ENCODE peak calls at places on chromosome 1, in nine cellular contexts. One of them, this sample, is unnamed.

GRCh38 chr1:208190784-208191183 is 53.4 kb downstream of the PLXNA2 start:
- DNase-seq in hepatocyte: no peak
- DNase-seq in fibroblast of pulmonary artery: no peak
- DNase-seq in upper lobe of right lung: no peak
- DNase-seq in dorsolateral prefrontal cortex: no peak
- DNase-seq in adrenal gland: no peak
- DNase-seq in kidney epithelial cell: no peak
- DNase-seq in fibroblast of lung: no peak
- DNase-seq in Peyer's patch: no peak
- DNase-seq in this sample: no peak

GRCh38 chr1:203408485-203409229 is 57.7 kb upstream of the FMOD start:
- DNase-seq in adrenal gland: peak; percentile 86
- DNase-seq in fibroblast of pulmonary artery: peak; percentile 78
- DNase-seq in dorsolateral prefrontal cortex: peak; percentile 88
- DNase-seq in hepatocyte: peak; percentile 73
- DNase-seq in Peyer's patch: peak; percentile 88
- DNase-seq in kidney epithelial cell: peak; percentile 14
- DNase-seq in fibroblast of lung: peak; percentile 89
- DNase-seq in upper lobe of right lung: no peak
- DNase-seq in this sample: no peak

GRCh38 chr1:156052862-156053769 is 482 bp downstream of the UBQLN4 start:
- DNase-seq in Peyer's patch: peak; percentile 68
- DNase-seq in kidney epithelial cell: no peak
- DNase-seq in fibroblast of lung: peak; percentile 72
- DNase-seq in hepatocyte: peak; percentile 90
- DNase-seq in adrenal gland: peak; percentile 53
- DNase-seq in upper lobe of right lung: peak; percentile 83
- DNase-seq in dorsolateral prefrontal cortex: peak; percentile 56
- DNase-seq in fibroblast of pulmonary artery: peak; percentile 75
- DNase-seq in this sample: peak; percentile 79

GRCh38 chr1:228416217-228416971 is at the start of gene TRIM17:
- DNase-seq in adrenal gland: no peak
- DNase-seq in fibroblast of lung: no peak
- DNase-seq in Peyer's patch: no peak
- DNase-seq in dorsolateral prefrontal cortex: no peak
- DNase-seq in upper lobe of right lung: no peak
- DNase-seq in kidney epithelial cell: no peak
- DNase-seq in hepatocyte: peak; percentile 77
- DNase-seq in fibroblast of pulmonary artery: no peak
- DNase-seq in this sample: peak; percentile 60

GRCh38 chr1:27726173-27726793 is 522 bp downstream of the FAM76A start:
- DNase-seq in fibroblast of pulmonary artery: peak; percentile 46
- DNase-seq in Peyer's patch: no peak
- DNase-seq in fibroblast of lung: peak; percentile 23
- DNase-seq in upper lobe of right lung: peak; percentile 85
- DNase-seq in dorsolateral prefrontal cortex: peak; percentile 38
- DNase-seq in kidney epithelial cell: no peak
- DNase-seq in adrenal gland: peak; percentile 60
- DNase-seq in hepatocyte: peak; percentile 66
- DNase-seq in this sample: peak; percentile 41

GRCh38 chr1:79982218-79982617 is 975.7 kb upstream of the ADGRL4 start:
- DNase-seq in Peyer's patch: no peak
- DNase-seq in adrenal gland: peak; percentile 89
- DNase-seq in hepatocyte: peak; percentile 36
- DNase-seq in fibroblast of lung: peak; percentile 99
- DNase-seq in fibroblast of pulmonary artery: peak; percentile 97
- DNase-seq in kidney epithelial cell: no peak
- DNase-seq in dorsolateral prefrontal cortex: no peak
- DNase-seq in upper lobe of right lung: peak; percentile 66
- DNase-seq in this sample: no peak

GRCh38 chr1:4868521-4868920 is 214.1 kb downstream of the AJAP1 start:
- DNase-seq in adrenal gland: no peak
- DNase-seq in fibroblast of lung: no peak
- DNase-seq in fibroblast of pulmonary artery: no peak
- DNase-seq in upper lobe of right lung: no peak
- DNase-seq in kidney epithelial cell: no peak
- DNase-seq in hepatocyte: no peak
- DNase-seq in Peyer's patch: no peak
- DNase-seq in dorsolateral prefrontal cortex: no peak
- DNase-seq in this sample: no peak

GRCh38 chr1:103514920-103515503 is 10.5 kb upstream of the RNPC3 start:
- DNase-seq in dorsolateral prefrontal cortex: no peak
- DNase-seq in fibroblast of pulmonary artery: peak; percentile 80
- DNase-seq in upper lobe of right lung: no peak
- DNase-seq in adrenal gland: peak; percentile 19
- DNase-seq in hepatocyte: peak; percentile 54
- DNase-seq in kidney epithelial cell: no peak
- DNase-seq in Peyer's patch: no peak
- DNase-seq in fibroblast of lung: peak; percentile 76
- DNase-seq in this sample: no peak

DNA sequence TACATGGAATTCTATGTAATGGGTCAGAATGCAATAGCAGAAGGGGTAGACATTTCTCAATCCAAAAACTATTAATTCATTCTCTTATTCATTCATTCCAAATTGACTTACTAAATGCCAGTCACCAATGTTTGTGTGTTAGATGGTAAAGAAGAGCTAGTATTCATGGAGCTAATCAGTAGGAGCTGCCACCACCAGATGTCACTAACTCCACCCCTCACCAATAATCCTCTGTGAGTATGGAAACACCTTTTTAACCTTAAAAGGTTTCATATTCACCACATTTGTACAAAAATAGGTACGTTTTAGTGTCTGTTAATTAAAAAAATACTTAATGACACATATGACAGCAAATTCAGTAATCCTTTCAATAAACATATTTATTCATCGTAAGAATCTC is 131.8 kb upstream of the PKN2 start:
- DNase-seq in adrenal gland: no peak
- DNase-seq in fibroblast of lung: no peak
- DNase-seq in dorsolateral prefrontal cortex: no peak
- DNase-seq in fibroblast of pulmonary artery: no peak
- DNase-seq in kidney epithelial cell: no peak
- DNase-seq in upper lobe of right lung: no peak
- DNase-seq in Peyer's patch: no peak
- DNase-seq in hepatocyte: no peak
- DNase-seq in this sample: no peak
- TF ChIP-seq CTCF in adrenal gland: no peak
- TF ChIP-seq CTCF in fibroblast of lung: no peak
- TF ChIP-seq CTCF in dorsolateral prefrontal cortex: no peak
- TF ChIP-seq CTCF in fibroblast of pulmonary artery: no peak
- TF ChIP-seq CTCF in kidney epithelial cell: peak; percentile 16
- TF ChIP-seq CTCF in upper lobe of right lung: no peak
- TF ChIP-seq CTCF in Peyer's patch: no peak
- TF ChIP-seq CTCF in hepatocyte: peak; percentile 8
- TF ChIP-seq CTCF in this sample: no peak

GRCh38 chr1:47930215-47930885 is 66.8 kb downstream of the TRABD2B start:
- DNase-seq in upper lobe of right lung: no peak
- DNase-seq in hepatocyte: peak; percentile 45
- DNase-seq in adrenal gland: peak; percentile 12
- DNase-seq in fibroblast of pulmonary artery: no peak
- DNase-seq in kidney epithelial cell: no peak
- DNase-seq in Peyer's patch: no peak
- DNase-seq in fibroblast of lung: no peak
- DNase-seq in dorsolateral prefrontal cortex: no peak
- DNase-seq in this sample: no peak

GRCh38 chr1:47932744-47933143 is 64.4 kb downstream of the TRABD2B start:
- DNase-seq in fibroblast of pulmonary artery: no peak
- DNase-seq in adrenal gland: no peak
- DNase-seq in Peyer's patch: no peak
- DNase-seq in fibroblast of lung: no peak
- DNase-seq in kidney epithelial cell: no peak
- DNase-seq in upper lobe of right lung: no peak
- DNase-seq in dorsolateral prefrontal cortex: no peak
- DNase-seq in hepatocyte: no peak
- DNase-seq in this sample: no peak

GRCh38 chr1:47934243-47934805 is 62.9 kb downstream of the TRABD2B start:
- DNase-seq in fibroblast of lung: peak; percentile 30
- DNase-seq in dorsolateral prefrontal cortex: no peak
- DNase-seq in kidney epithelial cell: peak; percentile 71
- DNase-seq in Peyer's patch: peak; percentile 69
- DNase-seq in hepatocyte: peak; percentile 71
- DNase-seq in upper lobe of right lung: peak; percentile 55
- DNase-seq in adrenal gland: peak; percentile 89
- DNase-seq in fibroblast of pulmonary artery: peak; percentile 78
- DNase-seq in this sample: no peak

GRCh38 chr1:47935163-47935562 is 62.0 kb downstream of the TRABD2B start:
- DNase-seq in fibroblast of lung: no peak
- DNase-seq in hepatocyte: no peak
- DNase-seq in upper lobe of right lung: no peak
- DNase-seq in kidney epithelial cell: no peak
- DNase-seq in adrenal gland: no peak
- DNase-seq in Peyer's patch: no peak
- DNase-seq in dorsolateral prefrontal cortex: no peak
- DNase-seq in fibroblast of pulmonary artery: peak; percentile 10
- DNase-seq in this sample: no peak

GRCh38 chr1:47931395-47931794 is 65.8 kb downstream of the TRABD2B start:
- DNase-seq in fibroblast of lung: no peak
- DNase-seq in fibroblast of pulmonary artery: no peak
- DNase-seq in adrenal gland: no peak
- DNase-seq in upper lobe of right lung: no peak
- DNase-seq in hepatocyte: no peak
- DNase-seq in kidney epithelial cell: no peak
- DNase-seq in Peyer's patch: peak; percentile 66
- DNase-seq in dorsolateral prefrontal cortex: no peak
- DNase-seq in this sample: no peak
- TF ChIP-seq CTCF in fibroblast of lung: no peak
- TF ChIP-seq CTCF in fibroblast of pulmonary artery: no peak
- TF ChIP-seq CTCF in adrenal gland: no peak
- TF ChIP-seq CTCF in upper lobe of right lung: peak; percentile 40
- TF ChIP-seq CTCF in hepatocyte: peak; percentile 8
- TF ChIP-seq CTCF in kidney epithelial cell: no peak
- TF ChIP-seq CTCF in Peyer's patch: no peak
- TF ChIP-seq CTCF in dorsolateral prefrontal cortex: no peak
- TF ChIP-seq CTCF in this sample: peak; percentile 18

GRCh38 chr1:2428490-2428889 is 16.1 kb upstream of the PEX10 start:
- DNase-seq in fibroblast of pulmonary artery: no peak
- DNase-seq in hepatocyte: no peak
- DNase-seq in upper lobe of right lung: no peak
- DNase-seq in kidney epithelial cell: no peak
- DNase-seq in adrenal gland: no peak
- DNase-seq in Peyer's patch: no peak
- DNase-seq in dorsolateral prefrontal cortex: no peak
- DNase-seq in fibroblast of lung: no peak
- DNase-seq in this sample: no peak

GRCh38 chr1:2431503-2431902 is 19.1 kb upstream of the PEX10 start:
- DNase-seq in adrenal gland: no peak
- DNase-seq in Peyer's patch: no peak
- DNase-seq in dorsolateral prefrontal cortex: no peak
- DNase-seq in hepatocyte: no peak
- DNase-seq in kidney epithelial cell: no peak
- DNase-seq in fibroblast of lung: no peak
- DNase-seq in upper lobe of right lung: no peak
- DNase-seq in fibroblast of pulmonary artery: no peak
- DNase-seq in this sample: no peak

GRCh38 chr1:2431095-2431494 is 18.7 kb upstream of the PEX10 start:
- DNase-seq in fibroblast of lung: no peak
- DNase-seq in dorsolateral prefrontal cortex: no peak
- DNase-seq in fibroblast of pulmonary artery: no peak
- DNase-seq in adrenal gland: no peak
- DNase-seq in Peyer's patch: no peak
- DNase-seq in hepatocyte: no peak
- DNase-seq in upper lobe of right lung: no peak
- DNase-seq in kidney epithelial cell: no peak
- DNase-seq in this sample: no peak

GRCh38 chr1:2430592-2430973 is 18.2 kb upstream of the PEX10 start:
- DNase-seq in dorsolateral prefrontal cortex: no peak
- DNase-seq in kidney epithelial cell: no peak
- DNase-seq in fibroblast of pulmonary artery: no peak
- DNase-seq in fibroblast of lung: no peak
- DNase-seq in upper lobe of right lung: no peak
- DNase-seq in hepatocyte: no peak
- DNase-seq in Peyer's patch: peak; percentile 77
- DNase-seq in adrenal gland: no peak
- DNase-seq in this sample: no peak

DNA sequence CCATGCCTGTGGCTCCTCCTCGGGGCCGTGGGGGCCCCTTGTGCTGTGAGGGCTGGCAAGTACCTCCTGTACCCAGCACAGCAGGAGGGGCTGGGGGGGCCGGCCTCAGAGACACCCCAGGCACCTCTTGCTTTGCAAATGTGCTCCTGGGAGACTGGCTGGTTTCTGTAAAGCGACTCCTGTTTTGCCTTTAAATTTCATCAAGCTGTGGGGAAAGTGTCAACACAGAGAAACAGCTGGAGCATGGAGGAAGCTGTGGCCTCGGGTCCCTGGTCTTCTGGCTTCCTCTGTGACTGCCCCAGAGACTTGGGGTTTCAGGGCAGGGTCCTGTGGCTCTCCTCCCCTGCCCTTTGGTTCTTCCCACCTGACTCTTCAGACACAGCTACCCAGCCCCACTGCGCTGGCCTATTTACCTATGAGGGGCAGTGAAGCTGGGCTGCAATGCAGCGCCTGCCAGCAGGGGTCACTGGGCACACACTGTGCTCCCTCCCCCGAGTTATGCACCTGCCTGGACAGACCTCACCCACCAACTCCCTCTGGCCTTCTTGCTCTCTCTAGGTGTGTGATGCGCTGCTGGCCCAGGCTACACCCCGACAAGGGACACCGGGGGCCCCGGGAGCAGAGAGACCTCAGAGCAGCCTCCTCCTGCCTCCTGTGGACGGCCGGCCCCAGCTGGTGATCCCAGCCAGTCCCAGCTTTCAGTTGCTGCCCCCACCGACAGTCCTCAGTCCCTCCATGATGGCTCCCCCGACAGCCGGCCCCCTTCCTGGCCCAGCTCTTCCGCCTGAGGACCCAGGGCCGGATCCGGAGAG is 17.6 kb upstream of the PEX10 start:
- DNase-seq in upper lobe of right lung: no peak
- DNase-seq in adrenal gland: no peak
- DNase-seq in fibroblast of pulmonary artery: no peak
- DNase-seq in hepatocyte: no peak
- DNase-seq in Peyer's patch: no peak
- DNase-seq in fibroblast of lung: no peak
- DNase-seq in kidney epithelial cell: no peak
- DNase-seq in dorsolateral prefrontal cortex: no peak
- DNase-seq in this sample: no peak
- TF ChIP-seq CTCF in upper lobe of right lung: no peak
- TF ChIP-seq CTCF in adrenal gland: no peak
- TF ChIP-seq CTCF in fibroblast of pulmonary artery: peak; percentile 24
- TF ChIP-seq CTCF in hepatocyte: no peak
- TF ChIP-seq CTCF in Peyer's patch: no peak
- TF ChIP-seq CTCF in fibroblast of lung: peak; percentile 32
- TF ChIP-seq CTCF in kidney epithelial cell: peak; percentile 32
- TF ChIP-seq CTCF in dorsolateral prefrontal cortex: no peak
- TF ChIP-seq CTCF in this sample: peak; percentile 34

GRCh38 chr1:154615411-154615810 is 7.4 kb upstream of the ADAR start:
- DNase-seq in kidney epithelial cell: no peak
- DNase-seq in Peyer's patch: no peak
- DNase-seq in dorsolateral prefrontal cortex: no peak
- DNase-seq in fibroblast of lung: no peak
- DNase-seq in upper lobe of right lung: no peak
- DNase-seq in adrenal gland: no peak
- DNase-seq in hepatocyte: no peak
- DNase-seq in fibroblast of pulmonary artery: no peak
- DNase-seq in this sample: no peak

GRCh38 chr1:154611150-154611865 is 3.3 kb upstream of the ADAR start:
- DNase-seq in Peyer's patch: no peak
- DNase-seq in hepatocyte: no peak
- DNase-seq in kidney epithelial cell: no peak
- DNase-seq in dorsolateral prefrontal cortex: no peak
- DNase-seq in fibroblast of lung: no peak
- DNase-seq in adrenal gland: no peak
- DNase-seq in upper lobe of right lung: no peak
- DNase-seq in fibroblast of pulmonary artery: peak; percentile 20
- DNase-seq in this sample: no peak

GRCh38 chr1:154614247-154614646 is 6.3 kb upstream of the ADAR start:
- DNase-seq in kidney epithelial cell: no peak
- DNase-seq in fibroblast of pulmonary artery: no peak
- DNase-seq in fibroblast of lung: no peak
- DNase-seq in dorsolateral prefrontal cortex: no peak
- DNase-seq in Peyer's patch: no peak
- DNase-seq in adrenal gland: no peak
- DNase-seq in upper lobe of right lung: no peak
- DNase-seq in hepatocyte: no peak
- DNase-seq in this sample: no peak

GRCh38 chr1:154616659-154617345 is 8.8 kb upstream of the ADAR start:
- DNase-seq in fibroblast of pulmonary artery: peak; percentile 76
- DNase-seq in upper lobe of right lung: no peak
- DNase-seq in fibroblast of lung: no peak
- DNase-seq in kidney epithelial cell: no peak
- DNase-seq in adrenal gland: no peak
- DNase-seq in dorsolateral prefrontal cortex: no peak
- DNase-seq in Peyer's patch: no peak
- DNase-seq in hepatocyte: no peak
- DNase-seq in this sample: no peak

GRCh38 chr1:154614887-154615286 is 6.9 kb upstream of the ADAR start:
- DNase-seq in fibroblast of lung: no peak
- DNase-seq in hepatocyte: no peak
- DNase-seq in adrenal gland: peak; percentile 54
- DNase-seq in Peyer's patch: no peak
- DNase-seq in upper lobe of right lung: no peak
- DNase-seq in kidney epithelial cell: no peak
- DNase-seq in dorsolateral prefrontal cortex: no peak
- DNase-seq in fibroblast of pulmonary artery: no peak
- DNase-seq in this sample: no peak
- TF ChIP-seq CTCF in fibroblast of lung: no peak
- TF ChIP-seq CTCF in hepatocyte: no peak
- TF ChIP-seq CTCF in adrenal gland: no peak
- TF ChIP-seq CTCF in Peyer's patch: no peak
- TF ChIP-seq CTCF in upper lobe of right lung: no peak
- TF ChIP-seq CTCF in kidney epithelial cell: no peak
- TF ChIP-seq CTCF in dorsolateral prefrontal cortex: no peak
- TF ChIP-seq CTCF in fibroblast of pulmonary artery: peak; percentile 22
- TF ChIP-seq CTCF in this sample: no peak

This sample was measured in progenitor cell of endocrine pancreas.